ENCODE peak calls at places on chromosomes 12 and 14, in four cellular contexts. B, W, F and G are unnamed samples.

GRCh38 chr12:115207216-115207915 is 523.4 kb upstream of the TBX3 start:
- DNase-seq in B (no peak), W (no peak), F (no peak), G (no peak)

GRCh38 chr12:100153131-100153530 is 10.5 kb upstream of the BLTP3B start:
- DNase-seq in B (no peak), W (no peak), F (no peak), G (no peak)

GRCh38 chr12:40907115-40907521 is 214.9 kb downstream of the CNTN1 start:
- DNase-seq in B (peak), W (peak), F (peak), G (no peak)

GRCh38 chr14:87449016-87449415 is 544.0 kb downstream of the GALC start:
- DNase-seq in B (peak), W (no peak), F (no peak), G (no peak)

GRCh38 chr14:54686219-54686870 is 119.4 kb downstream of the SAMD4A start:
- DNase-seq in B (no peak), W (peak), F (peak), G (peak)

GRCh38 chr14:22334275-22334577 is 254.8 kb downstream of the DAD1 start:
- DNase-seq in B (no peak), W (no peak), F (no peak), G (no peak)

GRCh38 chr12:126389215-126389841 is 1324.1 kb downstream of the AACS start:
- DNase-seq in B (no peak), W (peak), F (peak), G (no peak)

GRCh38 chr12:91854725-91855124 is 290.9 kb downstream of the BTG1 start:
- DNase-seq in B (peak), W (peak), F (peak), G (no peak)

GRCh38 chr12:119075918-119076317 is 94.6 kb downstream of the SRRM4 start:
- DNase-seq in B (no peak), W (no peak), F (no peak), G (no peak)

GRCh38 chr12:93275589-93275988 is 102.1 kb upstream of the NUDT4 start:
- DNase-seq in B (no peak), W (no peak), F (no peak), G (no peak)

GRCh38 chr12:50132505-50133135 is 20.6 kb downstream of the COX14 start:
- DNase-seq in B (peak), W (no peak), F (peak), G (no peak)

GRCh38 chr12:5432011-5432400 is at the start of gene NTF3:
- DNase-seq in B (no peak), W (peak), F (peak), G (no peak)

GRCh38 chr12:6773662-6774351 is 1.5 kb downstream of the LAG3 start:
- DNase-seq in B (no peak), W (no peak), F (no peak), G (no peak)

GRCh38 chr14:57576498-57576897 is 82.8 kb upstream of the CCDC198 start:
- DNase-seq in B (no peak), W (no peak), F (no peak), G (no peak)

GRCh38 chr14:99756796-99757195 is 36.4 kb upstream of the EML1 start:
- DNase-seq in B (no peak), W (no peak), F (peak), G (peak)

GRCh38 chr14:24408764-24409163 is 10.0 kb downstream of the NYNRIN start:
- DNase-seq in B (no peak), W (peak), F (no peak), G (no peak)

GRCh38 chr12:89427508-89428156 is 75.3 kb upstream of the DUSP6 start:
- DNase-seq in B (no peak), W (no peak), F (peak), G (no peak)

GRCh38 chr14:49497725-49498348 is 88.3 kb downstream of the RPS29 start:
- DNase-seq in B (peak), W (peak), F (peak), G (peak)

GRCh38 chr12:61993734-61994345 is 266.4 kb upstream of the USP15 start:
- DNase-seq in B (peak), W (peak), F (peak), G (peak)

GRCh38 chr12:16030729-16031128 is 119.6 kb downstream of the DERA start:
- DNase-seq in B (no peak), W (no peak), F (no peak), G (no peak)

GRCh38 chr12:64236549-64236948 is 14.5 kb upstream of the KICS2 start:
- DNase-seq in B (no peak), W (peak), F (peak), G (peak)

GRCh38 chr12:3359478-3359877 is 131.5 kb upstream of the PRMT8 start:
- DNase-seq in B (no peak), W (no peak), F (no peak), G (no peak)

GRCh38 chr12:68080577-68080976 is 79.0 kb downstream of the IFNG start:
- DNase-seq in B (no peak), W (no peak), F (no peak), G (no peak)

GRCh38 chr14:38964630-38965029 is 138.4 kb downstream of the SEC23A start:
- DNase-seq in B (no peak), W (no peak), F (peak), G (no peak)

GRCh38 chr14:89121961-89122675 is 294.9 kb downstream of the FOXN3 start:
- DNase-seq in B (no peak), W (no peak), F (no peak), G (no peak)

GRCh38 chr12:102394200-102394599 is 86.2 kb downstream of the IGF1 start:
- DNase-seq in B (no peak), W (no peak), F (no peak), G (no peak)

GRCh38 chr12:13941258-13942249 is 39.8 kb downstream of the GRIN2B start:
- DNase-seq in B (peak), W (peak), F (peak), G (peak)

GRCh38 chr12:126286203-126286602 is 1221.0 kb downstream of the AACS start:
- DNase-seq in B (no peak), W (no peak), F (no peak), G (no peak)

GRCh38 chr12:109157986-109158385 is 41.6 kb downstream of the ACACB start:
- DNase-seq in B (no peak), W (no peak), F (no peak), G (no peak)

GRCh38 chr12:49809369-49810158 is 18.6 kb downstream of the NCKAP5L start:
- DNase-seq in B (no peak), W (peak), F (no peak), G (no peak)

GRCh38 chr12:52052471-52053186 is 1.4 kb downstream of the NR4A1 start:
- DNase-seq in B (peak), W (peak), F (no peak), G (no peak)

GRCh38 chr14:54182419-54183040 is 214.3 kb upstream of the CDKN3 start:
- DNase-seq in B (peak), W (peak), F (peak), G (peak)

GRCh38 chr12:124993568-124994434 is at the start of gene BRI3BP:
- DNase-seq in B (peak), W (peak), F (peak), G (peak)

GRCh38 chr14:37051153-37051552 is 121.3 kb downstream of the SLC25A21 start:
- DNase-seq in B (peak), W (no peak), F (peak), G (peak)

GRCh38 chr12:79601908-79602307 is 88.9 kb downstream of the PAWR start:
- DNase-seq in B (no peak), W (no peak), F (no peak), G (no peak)

GRCh38 chr14:65286443-65286842 is 126.1 kb upstream of the FUT8 start:
- DNase-seq in B (no peak), W (peak), F (peak), G (no peak)

GRCh38 chr14:76784881-76785280 is 23.6 kb downstream of the VASH1 start:
- DNase-seq in B (peak), W (peak), F (peak), G (peak)

GRCh38 chr14:58747181-58747580 is 109.4 kb downstream of the DACT1 start:
- DNase-seq in B (peak), W (peak), F (peak), G (no peak)

GRCh38 chr14:99427632-99428315 is 52.9 kb downstream of the SETD3 start:
- DNase-seq in B (no peak), W (no peak), F (peak), G (no peak)

DNA sequence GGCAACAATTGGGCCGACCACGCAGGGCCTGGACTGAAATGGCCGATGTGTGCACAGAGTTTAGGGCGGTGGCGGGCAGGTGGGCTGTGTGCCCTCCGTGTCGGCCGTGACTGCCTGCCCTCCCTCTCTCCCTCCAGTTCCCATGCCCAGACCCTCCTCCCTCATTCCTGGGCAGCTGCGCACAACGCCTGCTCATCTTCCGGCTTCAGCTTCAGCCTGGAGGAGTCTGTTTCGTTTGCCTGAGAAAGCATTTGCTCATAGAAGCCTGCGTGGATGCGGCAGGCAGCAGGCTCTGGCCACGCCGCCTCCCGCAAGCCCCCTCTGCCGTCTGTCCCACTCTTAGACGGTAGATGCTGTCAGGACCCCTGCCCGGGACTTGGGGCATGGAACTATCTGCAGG is 47.3 kb upstream of the FZD10 start:
- DNase-seq in B (no peak), W (no peak), F (no peak), G (no peak)
- TF ChIP-seq EZH2 in B (no peak), W (no peak), F (no peak), G (no peak)

DNA sequence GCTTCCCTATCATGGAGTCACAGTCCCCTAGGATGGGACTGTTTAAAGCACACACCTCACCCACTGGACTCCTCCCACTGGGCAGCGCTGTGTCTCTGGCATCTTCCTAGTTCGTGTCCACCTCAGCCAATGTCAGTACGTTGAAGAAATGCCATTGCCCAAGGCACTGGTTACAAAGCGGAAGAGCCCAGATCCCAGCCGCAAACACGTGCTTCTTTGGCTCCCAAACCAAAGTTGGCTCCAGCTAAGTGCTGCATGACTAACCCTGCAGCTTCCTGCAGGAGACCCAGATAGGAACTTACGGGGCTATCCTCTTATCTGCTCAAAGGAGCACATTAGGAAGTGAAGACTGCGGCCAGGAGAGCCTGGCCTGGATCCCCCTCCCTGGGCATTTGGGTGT is 9.3 kb downstream of the SYNE3 start:
- DNase-seq in B (peak), W (peak), F (peak), G (peak)
- H3K27ac ChIP-seq in B (peak), W (peak), F (peak), G (peak)

GRCh38 chr12:131885543-131886057 is 8.8 kb upstream of the ULK1 start:
- DNase-seq in B (no peak), W (no peak), F (no peak), G (no peak)
- TF ChIP-seq EZH2 in B (no peak), W (no peak), F (no peak), G (no peak)

GRCh38 chr14:90445011-90445410 is 48.2 kb downstream of the CALM1 start:
- DNase-seq in B (no peak), W (no peak), F (no peak), G (no peak)
- H3K27ac ChIP-seq in B (peak), W (no peak), F (no peak), G (no peak)

GRCh38 chr12:116882742-116883141 is 1.5 kb upstream of the HRK start:
- DNase-seq in B (no peak), W (peak), F (peak), G (peak)
- TF ChIP-seq EZH2 in B (no peak), W (no peak), F (no peak), G (no peak)

GRCh38 chr12:76546889-76547288 is 12.7 kb downstream of the OSBPL8 start:
- DNase-seq in B (no peak), W (no peak), F (no peak), G (no peak)

GRCh38 chr12:76545486-76545885 is 14.1 kb downstream of the OSBPL8 start:
- DNase-seq in B (no peak), W (no peak), F (no peak), G (no peak)

GRCh38 chr12:76548222-76548837 is 11.2 kb downstream of the OSBPL8 start:
- DNase-seq in B (no peak), W (no peak), F (no peak), G (no peak)

GRCh38 chr12:76549131-76549530 is 10.4 kb downstream of the OSBPL8 start:
- DNase-seq in B (no peak), W (no peak), F (peak), G (peak)

DNA sequence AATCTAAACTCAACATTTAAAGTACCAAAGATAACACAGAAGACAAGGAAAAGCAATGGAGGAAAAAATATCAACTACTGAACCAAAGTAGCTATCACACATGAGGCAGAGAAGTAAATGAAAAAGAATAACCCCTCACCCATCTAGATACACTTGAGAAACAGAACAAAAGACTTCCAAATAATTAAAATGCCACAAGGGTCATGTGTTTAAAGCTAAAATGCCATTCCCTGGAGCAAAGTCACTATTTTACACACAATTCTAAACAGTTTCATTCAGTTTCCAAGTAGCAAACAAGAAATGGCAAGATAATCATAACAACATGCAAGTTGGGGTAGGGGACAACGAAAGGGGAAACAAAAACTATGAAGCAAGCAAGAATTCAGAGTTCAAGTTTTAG is 12.0 kb downstream of the OSBPL8 start:
- DNase-seq in B (no peak), W (no peak), F (no peak), G (no peak)
- H3K27ac ChIP-seq in B (no peak), W (no peak), F (no peak), G (no peak)